ENCODE peak calls at places on chromosome 15, in seven cellular contexts. One of them, this sample, is unnamed.

GRCh38 chr15:100236981-100237720 is 104.6 kb downstream of the ADAMTS17 start:
- DNase-seq in activated T-helper 1 cell treated with Interleukin-2 at 50 U/mL for 16 hours: no peak
- DNase-seq in glutamatergic neuron: no peak
- DNase-seq in activated CD4-positive, alpha-beta T cell treated with anti-CD3 and anti-CD28 coated beads, Interleukin-2, amount 50 U/mL, for 4 hours: no peak
- DNase-seq in WTC11: no peak
- DNase-seq in fibroblast of lung: no peak
- DNase-seq in NCI-H2029: no peak
- DNase-seq in this sample: no peak

GRCh38 chr15:51846066-51846462 is 16.6 kb downstream of the TMOD3 start:
- DNase-seq in WTC11: no peak
- DNase-seq in NCI-H2029: no peak
- DNase-seq in glutamatergic neuron: no peak
- DNase-seq in fibroblast of lung: no peak
- DNase-seq in activated CD4-positive, alpha-beta T cell treated with anti-CD3 and anti-CD28 coated beads, Interleukin-2, amount 50 U/mL, for 4 hours: no peak
- DNase-seq in activated T-helper 1 cell treated with Interleukin-2 at 50 U/mL for 16 hours: no peak
- DNase-seq in this sample: no peak

GRCh38 chr15:66617137-66618090 is 51.6 kb upstream of the LCTL start:
- DNase-seq in NCI-H2029: no peak
- DNase-seq in activated T-helper 1 cell treated with Interleukin-2 at 50 U/mL for 16 hours: no peak
- DNase-seq in fibroblast of lung: peak
- DNase-seq in activated CD4-positive, alpha-beta T cell treated with anti-CD3 and anti-CD28 coated beads, Interleukin-2, amount 50 U/mL, for 4 hours: no peak
- DNase-seq in WTC11: peak
- DNase-seq in glutamatergic neuron: no peak
- DNase-seq in this sample: no peak

GRCh38 chr15:31317033-31317979 is 9.3 kb upstream of the KLF13 start:
- DNase-seq in activated CD4-positive, alpha-beta T cell treated with anti-CD3 and anti-CD28 coated beads, Interleukin-2, amount 50 U/mL, for 4 hours: no peak
- DNase-seq in fibroblast of lung: no peak
- DNase-seq in WTC11: no peak
- DNase-seq in NCI-H2029: no peak
- DNase-seq in activated T-helper 1 cell treated with Interleukin-2 at 50 U/mL for 16 hours: no peak
- DNase-seq in glutamatergic neuron: no peak
- DNase-seq in this sample: no peak

GRCh38 chr15:55741592-55742497 is 1.1 kb downstream of the PRTG start:
- DNase-seq in activated T-helper 1 cell treated with Interleukin-2 at 50 U/mL for 16 hours: no peak
- DNase-seq in WTC11: peak
- DNase-seq in NCI-H2029: no peak
- DNase-seq in activated CD4-positive, alpha-beta T cell treated with anti-CD3 and anti-CD28 coated beads, Interleukin-2, amount 50 U/mL, for 4 hours: no peak
- DNase-seq in fibroblast of lung: no peak
- DNase-seq in glutamatergic neuron: peak
- DNase-seq in this sample: no peak

GRCh38 chr15:72339777-72340177 is 19.8 kb upstream of the CELF6 start:
- DNase-seq in NCI-H2029: peak
- DNase-seq in glutamatergic neuron: peak
- DNase-seq in activated CD4-positive, alpha-beta T cell treated with anti-CD3 and anti-CD28 coated beads, Interleukin-2, amount 50 U/mL, for 4 hours: no peak
- DNase-seq in activated T-helper 1 cell treated with Interleukin-2 at 50 U/mL for 16 hours: no peak
- DNase-seq in WTC11: no peak
- DNase-seq in fibroblast of lung: peak
- DNase-seq in this sample: no peak

GRCh38 chr15:92000709-92001108 is 147.2 kb downstream of the SLCO3A1 start:
- DNase-seq in activated CD4-positive, alpha-beta T cell treated with anti-CD3 and anti-CD28 coated beads, Interleukin-2, amount 50 U/mL, for 4 hours: no peak
- DNase-seq in WTC11: peak
- DNase-seq in activated T-helper 1 cell treated with Interleukin-2 at 50 U/mL for 16 hours: no peak
- DNase-seq in NCI-H2029: no peak
- DNase-seq in fibroblast of lung: no peak
- DNase-seq in glutamatergic neuron: peak
- DNase-seq in this sample: no peak

GRCh38 chr15:31274496-31275330 is 51.9 kb upstream of the KLF13 start:
- DNase-seq in activated CD4-positive, alpha-beta T cell treated with anti-CD3 and anti-CD28 coated beads, Interleukin-2, amount 50 U/mL, for 4 hours: no peak
- DNase-seq in NCI-H2029: no peak
- DNase-seq in glutamatergic neuron: no peak
- DNase-seq in activated T-helper 1 cell treated with Interleukin-2 at 50 U/mL for 16 hours: no peak
- DNase-seq in WTC11: peak
- DNase-seq in fibroblast of lung: no peak
- DNase-seq in this sample: no peak

GRCh38 chr15:92158426-92158825 is 235.3 kb upstream of the ST8SIA2 start:
- DNase-seq in WTC11: no peak
- DNase-seq in glutamatergic neuron: no peak
- DNase-seq in fibroblast of lung: peak
- DNase-seq in NCI-H2029: no peak
- DNase-seq in activated CD4-positive, alpha-beta T cell treated with anti-CD3 and anti-CD28 coated beads, Interleukin-2, amount 50 U/mL, for 4 hours: peak
- DNase-seq in activated T-helper 1 cell treated with Interleukin-2 at 50 U/mL for 16 hours: peak
- DNase-seq in this sample: peak

GRCh38 chr15:51982013-51982769 is 10.6 kb upstream of the LEO1 start:
- DNase-seq in glutamatergic neuron: no peak
- DNase-seq in activated CD4-positive, alpha-beta T cell treated with anti-CD3 and anti-CD28 coated beads, Interleukin-2, amount 50 U/mL, for 4 hours: no peak
- DNase-seq in WTC11: no peak
- DNase-seq in NCI-H2029: peak
- DNase-seq in activated T-helper 1 cell treated with Interleukin-2 at 50 U/mL for 16 hours: no peak
- DNase-seq in fibroblast of lung: peak
- DNase-seq in this sample: no peak

GRCh38 chr15:89179966-89180875 is 41.2 kb downstream of the RLBP1 start:
- DNase-seq in activated T-helper 1 cell treated with Interleukin-2 at 50 U/mL for 16 hours: no peak
- DNase-seq in NCI-H2029: no peak
- DNase-seq in fibroblast of lung: peak
- DNase-seq in WTC11: no peak
- DNase-seq in activated CD4-positive, alpha-beta T cell treated with anti-CD3 and anti-CD28 coated beads, Interleukin-2, amount 50 U/mL, for 4 hours: no peak
- DNase-seq in glutamatergic neuron: no peak
- DNase-seq in this sample: no peak

GRCh38 chr15:75151214-75152128 is 50.2 kb upstream of the C15orf39 start:
- DNase-seq in WTC11: no peak
- DNase-seq in fibroblast of lung: no peak
- DNase-seq in glutamatergic neuron: no peak
- DNase-seq in activated T-helper 1 cell treated with Interleukin-2 at 50 U/mL for 16 hours: no peak
- DNase-seq in NCI-H2029: no peak
- DNase-seq in activated CD4-positive, alpha-beta T cell treated with anti-CD3 and anti-CD28 coated beads, Interleukin-2, amount 50 U/mL, for 4 hours: no peak
- DNase-seq in this sample: no peak

GRCh38 chr15:59950603-59951388 is 53.3 kb upstream of the FOXB1 start:
- DNase-seq in NCI-H2029: peak
- DNase-seq in WTC11: no peak
- DNase-seq in glutamatergic neuron: no peak
- DNase-seq in activated CD4-positive, alpha-beta T cell treated with anti-CD3 and anti-CD28 coated beads, Interleukin-2, amount 50 U/mL, for 4 hours: no peak
- DNase-seq in activated T-helper 1 cell treated with Interleukin-2 at 50 U/mL for 16 hours: no peak
- DNase-seq in fibroblast of lung: no peak
- DNase-seq in this sample: no peak

GRCh38 chr15:48937886-48938285 is 25.8 kb downstream of the SHC4 start:
- DNase-seq in activated T-helper 1 cell treated with Interleukin-2 at 50 U/mL for 16 hours: no peak
- DNase-seq in glutamatergic neuron: no peak
- DNase-seq in WTC11: no peak
- DNase-seq in NCI-H2029: no peak
- DNase-seq in fibroblast of lung: no peak
- DNase-seq in activated CD4-positive, alpha-beta T cell treated with anti-CD3 and anti-CD28 coated beads, Interleukin-2, amount 50 U/mL, for 4 hours: no peak
- DNase-seq in this sample: no peak

GRCh38 chr15:63628123-63628822 is 31.1 kb downstream of the FBXL22 start:
- DNase-seq in glutamatergic neuron: no peak
- DNase-seq in activated CD4-positive, alpha-beta T cell treated with anti-CD3 and anti-CD28 coated beads, Interleukin-2, amount 50 U/mL, for 4 hours: no peak
- DNase-seq in fibroblast of lung: peak
- DNase-seq in activated T-helper 1 cell treated with Interleukin-2 at 50 U/mL for 16 hours: no peak
- DNase-seq in WTC11: no peak
- DNase-seq in NCI-H2029: no peak
- DNase-seq in this sample: no peak